ENCODE peak calls at places on chromosomes 2 and 18, in six cellular contexts. I is ovary, L is psoas muscle, R is fibroblast of lung, F is HCT116, N is fibroblast of pulmonary artery. V is an unnamed sample.

GRCh38 chr2:217398860-217399259 is 539.0 kb upstream of the TNP1 start:
- DNase-seq in N (no peak), R (no peak), F (no peak), I (no peak), L (no peak), V (no peak)

GRCh38 chr2:216516730-216517350 is 18.2 kb downstream of the RPL37A start:
- DNase-seq in L (no peak), R (no peak), N (peak), I (no peak), F (peak), V (no peak)

GRCh38 chr2:26768759-26769500 is 4.8 kb downstream of the SLC35F6 start:
- DNase-seq in N (peak), I (peak), L (peak), R (peak), F (peak), V (no peak)

GRCh38 chr2:56025469-56026193 is 102.0 kb upstream of the EFEMP1 start:
- DNase-seq in I (no peak), F (no peak), N (no peak), L (no peak), R (no peak), V (no peak)

GRCh38 chr2:74745766-74746165 is 88.2 kb upstream of the HK2 start:
- DNase-seq in L (no peak), I (no peak), F (no peak), N (no peak), R (no peak), V (no peak)

GRCh38 chr2:105671156-105671555 is 73.6 kb upstream of the NCK2 start:
- DNase-seq in N (peak), I (peak), R (peak), L (no peak), F (no peak), V (no peak)

GRCh38 chr2:127615511-127616166 is 30.3 kb upstream of the GPR17 start:
- DNase-seq in F (no peak), L (no peak), R (peak), N (no peak), I (no peak), V (no peak)

GRCh38 chr18:21522530-21522929 is 78.0 kb downstream of the ESCO1 start:
- DNase-seq in F (no peak), L (no peak), I (no peak), R (no peak), N (no peak), V (no peak)

GRCh38 chr2:189287982-189288494 is 108.5 kb upstream of the COL5A2 start:
- DNase-seq in N (peak), I (no peak), R (peak), L (no peak), F (peak), V (peak)

GRCh38 chr2:101327863-101328394 is 19.4 kb upstream of the RNF149 start:
- DNase-seq in I (no peak), L (no peak), N (no peak), F (peak), R (no peak), V (no peak)

GRCh38 chr2:173087214-173087581 is 11.6 kb downstream of the MAP3K20 start:
- DNase-seq in I (no peak), R (peak), L (no peak), F (no peak), N (no peak), V (no peak)

GRCh38 chr2:2291500-2292260 is 39.4 kb downstream of the MYT1L start:
- DNase-seq in L (no peak), I (no peak), F (no peak), R (no peak), N (no peak), V (no peak)

GRCh38 chr2:47249931-47250330 is 94.8 kb upstream of the STPG4 start:
- DNase-seq in F (no peak), R (no peak), I (no peak), L (no peak), N (no peak), V (no peak)

GRCh38 chr2:34103437-34103836 is 504.3 kb upstream of the FAM98A start:
- DNase-seq in R (no peak), F (no peak), L (no peak), I (no peak), N (no peak), V (no peak)

GRCh38 chr18:56516769-56517168 is 121.6 kb downstream of the TXNL1 start:
- DNase-seq in N (no peak), L (peak), F (no peak), I (no peak), R (peak), V (no peak)

GRCh38 chr2:119486196-119486827 is 38.0 kb downstream of the SCTR start:
- DNase-seq in F (no peak), I (no peak), N (no peak), L (no peak), R (no peak), V (no peak)

GRCh38 chr2:207768168-207768890 is 1.4 kb downstream of the FZD5 start:
- DNase-seq in N (peak), I (peak), L (peak), R (peak), F (no peak), V (no peak)

GRCh38 chr2:203683932-203684556 is 22.4 kb upstream of the CD28 start:
- DNase-seq in I (no peak), L (no peak), F (no peak), N (peak), R (peak), V (no peak)

DNA sequence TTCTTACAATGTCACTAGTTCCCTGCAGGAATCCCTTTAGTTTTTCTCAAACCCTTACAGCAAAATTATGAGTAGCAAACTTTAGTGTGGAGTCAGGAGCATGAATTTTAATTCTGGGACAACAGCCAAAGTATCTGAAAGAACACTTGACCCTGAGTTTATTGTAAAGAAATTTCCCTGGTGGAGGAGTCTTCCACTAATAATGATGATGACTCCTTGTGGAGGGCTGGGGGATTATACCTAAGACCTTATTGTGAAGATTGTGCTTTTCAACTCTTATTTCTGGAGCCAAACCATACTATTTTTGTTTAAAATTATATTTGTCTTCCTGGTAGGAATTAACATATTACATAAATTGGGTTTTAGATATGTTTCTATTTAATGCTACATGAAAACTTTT is 217.0 kb downstream of the MYO3B start:
- DNase-seq in I (no peak), R (no peak), F (no peak), L (no peak), N (no peak), V (no peak)
- TF ChIP-seq CTCF in I (no peak), R (no peak), F (peak), L (no peak), N (no peak), V (peak)

DNA sequence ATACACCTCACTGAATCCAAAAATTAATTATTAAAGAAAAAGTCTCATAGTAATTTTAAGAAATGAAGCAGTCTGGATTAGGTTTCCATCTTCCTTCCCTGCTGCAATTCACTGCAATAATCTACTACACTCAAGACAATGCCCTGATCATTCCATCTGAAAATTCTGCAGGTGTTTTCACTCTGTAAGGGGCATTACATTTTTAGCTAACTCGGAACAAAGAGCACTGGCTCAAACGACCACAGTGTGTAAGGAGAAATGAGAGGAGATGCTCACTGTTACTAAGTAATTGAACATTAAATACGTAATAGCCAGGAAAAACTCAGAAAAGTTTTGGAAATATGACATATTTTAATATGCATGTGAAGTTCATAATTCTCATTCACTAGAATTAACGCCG is 1.3 kb downstream of the B4GALT6 start:
- DNase-seq in F (no peak), R (no peak), L (no peak), N (no peak), I (no peak), V (no peak)
- H3K4me3 ChIP-seq in F (no peak), R (no peak), L (no peak), N (no peak), I (no peak), V (peak)

GRCh38 chr2:175176624-175177023 is 4.9 kb downstream of the ATP5MC3 start:
- DNase-seq in F (no peak), I (no peak), L (no peak), N (no peak), R (no peak), V (no peak)

GRCh38 chr2:175181877-175182308 is 383 bp upstream of the ATP5MC3 start:
- DNase-seq in N (no peak), F (no peak), L (no peak), R (no peak), I (no peak), V (no peak)

GRCh38 chr2:175180701-175181103 is 808 bp downstream of the ATP5MC3 start:
- DNase-seq in R (peak), L (peak), F (no peak), N (peak), I (peak), V (no peak)

GRCh38 chr2:175183674-175184073 is 2.2 kb upstream of the ATP5MC3 start:
- DNase-seq in R (no peak), L (no peak), N (no peak), F (no peak), I (no peak), V (no peak)

GRCh38 chr2:175181104-175181876 is at the start of gene ATP5MC3:
- DNase-seq in L (peak), R (peak), I (peak), F (peak), N (peak), V (peak)
- TF ChIP-seq CTCF in L (peak), R (peak), I (no peak), F (no peak), N (peak), V (peak)

DNA sequence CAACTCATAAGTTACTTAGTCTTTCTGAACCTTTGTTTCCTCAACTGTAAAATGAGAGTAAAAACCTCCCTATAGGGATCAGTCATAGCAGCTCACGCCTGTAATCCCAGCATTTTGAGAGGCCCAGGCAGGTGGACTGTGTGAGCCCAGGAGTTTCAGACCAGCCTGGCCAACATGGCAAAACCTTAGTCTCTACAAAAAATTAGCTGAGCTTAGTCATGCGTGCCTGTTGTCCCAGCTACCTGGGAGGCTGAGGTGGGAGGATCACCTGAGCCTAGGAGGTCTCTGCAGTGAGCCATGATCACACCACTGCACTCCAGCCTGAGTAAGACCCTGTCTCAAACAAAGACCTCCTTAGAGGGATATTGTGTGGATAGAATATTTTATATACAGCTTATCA is 2.3 kb downstream of the GPR155 start:
- DNase-seq in I (no peak), R (no peak), F (no peak), N (no peak), L (no peak), V (no peak)
- H3K4me3 ChIP-seq in I (no peak), R (no peak), F (no peak), N (no peak), L (no peak), V (no peak)

GRCh38 chr2:60516826-60517225 is 36.6 kb downstream of the BCL11A start:
- DNase-seq in R (no peak), L (no peak), F (no peak), N (no peak), I (no peak), V (no peak)

GRCh38 chr2:60514886-60515407 is 38.5 kb downstream of the BCL11A start:
- DNase-seq in R (no peak), I (no peak), F (no peak), N (no peak), L (no peak), V (no peak)

GRCh38 chr2:60516383-60516811 is 37.1 kb downstream of the BCL11A start:
- DNase-seq in L (no peak), N (peak), R (peak), F (no peak), I (no peak), V (peak)

GRCh38 chr2:60517441-60517840 is 36.0 kb downstream of the BCL11A start:
- DNase-seq in I (no peak), F (no peak), L (no peak), N (no peak), R (peak), V (no peak)

DNA sequence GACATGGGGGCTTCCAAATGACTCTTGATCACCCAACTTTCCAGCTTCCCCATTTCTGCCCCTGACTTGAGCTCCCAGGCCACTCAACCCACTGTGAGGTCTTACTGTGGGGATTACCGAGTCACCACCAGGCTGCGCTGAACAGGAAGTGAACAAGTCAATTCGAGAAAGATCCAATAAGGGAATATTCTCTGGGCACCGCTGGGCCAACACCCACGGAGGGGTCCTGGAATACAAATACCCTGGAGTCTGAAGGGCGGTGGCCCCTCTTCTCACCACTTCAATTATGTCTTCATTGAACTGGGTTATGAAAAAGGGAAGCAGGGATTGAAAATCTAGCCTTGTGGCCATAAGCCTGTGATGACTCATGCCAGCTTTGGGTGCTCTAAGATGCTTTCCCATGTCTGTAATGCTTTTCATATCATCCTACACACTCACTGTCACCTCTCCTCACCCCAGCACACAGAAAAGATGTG is 37.7 kb downstream of the BCL11A start:
- DNase-seq in N (peak), F (no peak), L (no peak), I (no peak), R (peak), V (peak)
- TF ChIP-seq CTCF in N (peak), F (peak), L (no peak), I (no peak), R (no peak), V (peak)

GRCh38 chr2:132009874-132010521 is 151.8 kb downstream of the ANKRD30BL start:
- DNase-seq in N (no peak), R (peak), L (no peak), F (no peak), I (no peak), V (peak)
- H3K4me3 ChIP-seq in N (peak), R (no peak), L (peak), F (no peak), I (no peak), V (peak)

GRCh38 chr2:10022464-10022863 is 20.9 kb upstream of the KLF11 start:
- DNase-seq in F (no peak), N (no peak), I (no peak), R (no peak), L (no peak), V (no peak)
- TF ChIP-seq CTCF in F (no peak), N (no peak), I (no peak), R (no peak), L (no peak), V (no peak)

GRCh38 chr18:51624311-51624710 is 426.8 kb upstream of the MEX3C start:
- DNase-seq in R (no peak), F (no peak), L (no peak), N (no peak), I (no peak), V (no peak)

GRCh38 chr18:51622676-51623075 is 425.2 kb upstream of the MEX3C start:
- DNase-seq in R (no peak), N (no peak), F (no peak), L (no peak), I (no peak), V (no peak)

GRCh38 chr18:51619283-51619682 is 421.8 kb upstream of the MEX3C start:
- DNase-seq in N (no peak), R (no peak), I (no peak), L (no peak), F (no peak), V (no peak)

GRCh38 chr18:51623653-51624052 is 426.2 kb upstream of the MEX3C start:
- DNase-seq in I (no peak), N (peak), R (no peak), F (no peak), L (no peak), V (no peak)

GRCh38 chr18:51621103-51621969 is 423.9 kb upstream of the MEX3C start:
- DNase-seq in F (peak), I (no peak), N (peak), L (no peak), R (peak), V (peak)
- H3K4me3 ChIP-seq in F (no peak), I (no peak), N (no peak), L (peak), R (no peak), V (no peak)

DNA sequence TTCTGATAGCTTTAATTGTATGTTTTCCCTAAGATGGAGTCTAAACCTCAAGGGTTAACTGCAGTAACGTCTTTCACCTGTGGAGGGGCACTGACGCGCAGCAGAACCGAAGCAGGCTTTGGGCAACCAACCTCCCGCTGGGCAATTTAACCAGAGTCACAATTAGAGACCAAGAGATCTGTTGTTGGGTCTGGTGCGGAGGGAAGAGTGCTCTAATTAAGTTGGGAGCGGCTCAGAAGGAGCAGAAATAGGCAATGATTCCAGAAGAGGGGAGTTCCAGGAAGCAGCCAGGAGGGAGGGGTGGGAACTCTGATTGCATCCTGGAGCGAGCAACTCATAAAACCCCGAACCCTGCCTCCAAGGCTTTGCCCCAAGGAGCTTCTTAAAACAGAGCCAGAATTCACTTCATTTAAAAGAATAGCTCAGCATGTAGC is 245.8 kb downstream of the PAX3 start:
- DNase-seq in I (no peak), N (no peak), R (no peak), L (no peak), F (peak), V (no peak)
- TF ChIP-seq CTCF in I (no peak), N (peak), R (peak), L (peak), F (peak), V (peak)